ENCODE peak calls at places on chromosomes 2 and 18, in six cellular contexts. V is CD8-positive, alpha-beta memory T cell; S is fibroblast of lung; O is neural progenitor cell; K is A673; H is mesendoderm. F is an unnamed sample.

GRCh38 chr2:181787310-181788048 is 104.1 kb upstream of the ITPRID2 start:
- DNase-seq in V (no peak), S (no peak), O (no peak), K (no peak), H (no peak), F (no peak)

GRCh38 chr2:180101846-180102245 is 94.7 kb upstream of the CWC22 start:
- DNase-seq in V (no peak), S (peak; percentile 6), O (no peak), K (peak; percentile 12), H (no peak), F (peak; percentile 27)

GRCh38 chr18:49052891-49053644 is 102.3 kb upstream of the SMAD7 start:
- DNase-seq in V (peak; percentile 14), S (peak; percentile 99), O (no peak), K (peak; percentile 57), H (no peak), F (no peak)

GRCh38 chr18:7908686-7909299 is 341.7 kb downstream of the PTPRM start:
- DNase-seq in V (no peak), S (no peak), O (no peak), K (no peak), H (no peak), F (no peak)

GRCh38 chr18:37986665-37987064 is 421.1 kb upstream of the CELF4 start:
- DNase-seq in V (no peak), S (no peak), O (no peak), K (no peak), H (no peak), F (no peak)

GRCh38 chr2:215435261-215435808 is 533 bp downstream of the FN1 start:
- DNase-seq in V (no peak), S (no peak), O (peak; percentile 86), K (peak; percentile 69), H (peak; percentile 82), F (no peak)

GRCh38 chr2:195021704-195022513 is 635.1 kb upstream of the SLC39A10 start:
- DNase-seq in V (no peak), S (peak; percentile 41), O (no peak), K (no peak), H (no peak), F (no peak)

GRCh38 chr2:165287083-165287778 is 48.0 kb downstream of the SCN2A start:
- DNase-seq in V (no peak), S (no peak), O (no peak), K (no peak), H (no peak), F (no peak)

GRCh38 chr2:83081835-83082522 is 1377.1 kb downstream of the SUCLG1 start:
- DNase-seq in V (no peak), S (peak; percentile 62), O (no peak), K (peak; percentile 0), H (no peak), F (no peak)

GRCh38 chr2:45044916-45045315 is 35.7 kb upstream of the SIX2 start:
- DNase-seq in V (no peak), S (no peak), O (no peak), K (no peak), H (no peak), F (no peak)

GRCh38 chr18:14978962-14979535 is 231.1 kb downstream of the ANKRD30B start:
- DNase-seq in V (no peak), S (no peak), O (no peak), K (peak; percentile 44), H (peak; percentile 55), F (peak; percentile 76)

GRCh38 chr18:25350561-25351201 is 1.3 kb downstream of the ZNF521 start:
- DNase-seq in V (no peak), S (peak; percentile 62), O (peak; percentile 74), K (peak; percentile 7), H (peak; percentile 37), F (peak; percentile 4)

GRCh38 chr18:5419601-5420000 is 124.1 kb upstream of the ZBTB14 start:
- DNase-seq in V (no peak), S (no peak), O (no peak), K (no peak), H (no peak), F (no peak)

GRCh38 chr18:36580874-36581750 is 247.7 kb downstream of the TPGS2 start:
- DNase-seq in V (no peak), S (peak; percentile 85), O (no peak), K (no peak), H (no peak), F (no peak)

GRCh38 chr2:75587954-75588587 is 27.3 kb upstream of the EVA1A start:
- DNase-seq in V (no peak), S (peak; percentile 95), O (no peak), K (peak; percentile 79), H (no peak), F (no peak)

GRCh38 chr2:190343170-190343499 is 254 bp upstream of the INPP1 start:
- DNase-seq in V (no peak), S (no peak), O (no peak), K (no peak), H (peak; percentile 44), F (no peak)

GRCh38 chr2:54083021-54083420 is 32.4 kb upstream of the ACYP2 start:
- DNase-seq in V (no peak), S (peak; percentile 20), O (peak; percentile 21), K (no peak), H (peak; percentile 74), F (no peak)

GRCh38 chr2:186486651-186487647 is 889 bp downstream of the ZC3H15 start:
- DNase-seq in V (no peak), S (peak; percentile 32), O (peak; percentile 36), K (peak; percentile 40), H (no peak), F (peak; percentile 51)

GRCh38 chr2:9973691-9974090 is 22.2 kb downstream of the GRHL1 start:
- DNase-seq in V (no peak), S (peak; percentile 42), O (no peak), K (no peak), H (no peak), F (no peak)

GRCh38 chr2:9970386-9971044 is 19.0 kb downstream of the GRHL1 start:
- DNase-seq in V (no peak), S (no peak), O (peak; percentile 71), K (no peak), H (no peak), F (no peak)

GRCh38 chr2:9972621-9973445 is 21.3 kb downstream of the GRHL1 start:
- DNase-seq in V (no peak), S (peak; percentile 82), O (no peak), K (no peak), H (no peak), F (no peak)

GRCh38 chr2:9971105-9971818 is 19.8 kb downstream of the GRHL1 start:
- DNase-seq in V (no peak), S (peak; percentile 33), O (no peak), K (no peak), H (no peak), F (no peak)

GRCh38 chr2:9971890-9972289 is 20.4 kb downstream of the GRHL1 start:
- DNase-seq in V (no peak), S (no peak), O (no peak), K (no peak), H (no peak), F (no peak)
- H3K27ac ChIP-seq in V (no peak overlapping the region), S (no peak overlapping the region), O (no peak overlapping the region), K (no peak overlapping the region), H (no peak overlapping the region), F (no peak overlapping the region)

DNA sequence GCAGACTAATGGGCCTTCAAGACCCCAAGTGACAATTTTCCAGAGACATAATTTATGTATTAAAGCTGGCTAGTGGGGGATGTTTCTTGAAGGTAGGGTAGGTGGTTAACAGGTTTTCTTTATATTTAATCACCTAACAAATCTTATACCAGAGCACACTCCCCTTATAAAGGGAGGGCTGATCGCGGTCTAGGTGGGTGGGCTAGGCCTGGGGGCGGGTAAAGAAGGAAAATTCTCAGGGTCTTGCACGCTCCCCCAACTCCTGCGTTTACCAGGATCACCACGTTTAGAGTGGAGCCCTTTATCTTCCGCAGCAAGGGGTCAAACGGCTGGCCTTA is 19.9 kb upstream of the CXXC1 start:
- DNase-seq in V (no peak), S (no peak), O (no peak), K (no peak), H (no peak), F (no peak)
- H3K27ac ChIP-seq in V (no peak overlapping the region), S (no peak overlapping the region), O (no peak overlapping the region), K (no peak overlapping the region), H (no peak overlapping the region), F (peak overlapping the region; percentile 54)

GRCh38 chr2:105880637-105881036 is 135.9 kb downstream of the NCK2 start:
- DNase-seq in V (no peak), S (no peak), O (no peak), K (no peak), H (no peak), F (no peak)

GRCh38 chr2:105877945-105878344 is 133.2 kb downstream of the NCK2 start:
- DNase-seq in V (no peak), S (no peak), O (no peak), K (no peak), H (no peak), F (no peak)

GRCh38 chr2:105881286-105882136 is 136.8 kb downstream of the NCK2 start:
- DNase-seq in V (no peak), S (no peak), O (no peak), K (no peak), H (no peak), F (no peak)

GRCh38 chr2:105879106-105879797 is 134.5 kb downstream of the NCK2 start:
- DNase-seq in V (no peak), S (no peak), O (no peak), K (no peak), H (no peak), F (no peak)

GRCh38 chr2:105879798-105880300 is 135.1 kb downstream of the NCK2 start:
- DNase-seq in V (no peak), S (no peak), O (no peak), K (no peak), H (no peak), F (no peak)
- H3K27ac ChIP-seq in V (no peak overlapping the region), S (no peak overlapping the region), O (no peak overlapping the region), K (no peak overlapping the region), H (no peak overlapping the region), F (no peak overlapping the region)

GRCh38 chr18:77223653-77224052 is 26.0 kb upstream of the GALR1 start:
- DNase-seq in V (no peak), S (peak; percentile 55), O (no peak), K (no peak), H (no peak), F (no peak)
- H3K27ac ChIP-seq in V (no peak overlapping the region), S (no peak overlapping the region), O (no peak overlapping the region), K (no peak overlapping the region), H (no peak overlapping the region), F (no peak overlapping the region)

GRCh38 chr2:46068604-46069003 is 228.6 kb upstream of the EPAS1 start:
- DNase-seq in V (no peak), S (peak; percentile 24), O (no peak), K (no peak), H (no peak), F (no peak)
- H3K27ac ChIP-seq in V (no peak overlapping the region), S (no peak overlapping the region), O (no peak overlapping the region), K (no peak overlapping the region), H (no peak overlapping the region), F (no peak overlapping the region)

DNA sequence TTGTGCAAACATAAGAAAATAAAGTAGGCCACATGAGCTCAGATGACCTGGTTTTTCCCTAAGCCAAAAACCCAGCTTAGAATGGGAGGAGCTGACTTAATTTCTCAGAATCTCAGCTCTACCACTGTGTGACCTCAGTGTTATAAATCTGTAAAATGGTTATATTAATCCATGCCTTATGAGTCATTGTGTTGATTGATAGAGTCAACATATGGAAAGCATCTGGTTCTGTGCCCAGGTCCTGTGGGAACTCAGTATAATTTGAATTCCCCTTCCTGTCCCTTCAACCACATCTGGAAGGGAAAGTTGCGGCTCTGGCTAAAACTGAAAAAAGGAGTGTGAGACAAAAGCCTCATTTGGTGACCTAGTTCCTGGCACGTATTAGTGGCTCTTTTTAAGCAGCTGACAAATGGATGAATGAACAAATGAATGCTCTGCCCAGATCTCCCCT is 25.7 kb downstream of the TMEM177 start:
- DNase-seq in V (peak; percentile 30), S (peak; percentile 66), O (no peak), K (no peak), H (no peak), F (no peak)
- H3K27ac ChIP-seq in V (no peak overlapping the region), S (no peak overlapping the region), O (no peak overlapping the region), K (no peak overlapping the region), H (no peak overlapping the region), F (no peak overlapping the region)